ENCODE peak calls at places on chromosomes 5 and 9, in nine cellular contexts. One of them, this sample, is unnamed.

GRCh38 chr5:82225525-82226172 is 52.5 kb downstream of the RPS23 start:
- DNase-seq in neuronal stem cell: peak
- DNase-seq in GM12891: peak
- DNase-seq in foreskin fibroblast: peak
- DNase-seq in ovary: peak
- DNase-seq in activated CD4-positive, alpha-beta T cell treated with anti-CD3 and anti-CD28 coated beads, Interleukin-2, amount 50 U/mL, for 1 hour: peak
- DNase-seq in stimulated activated CD4-positive, alpha-beta T cell treated with anti-CD3 and anti-CD28 coated beads, Interleukin-4, amount 100 ng/mL, for 4 hours: peak
- DNase-seq in HS-5: peak
- DNase-seq in amniotic stem cell: peak
- DNase-seq in this sample: peak

GRCh38 chr9:8430945-8431344 is 631.4 kb upstream of the DMAC1 start:
- DNase-seq in neuronal stem cell: no peak
- DNase-seq in GM12891: no peak
- DNase-seq in foreskin fibroblast: no peak
- DNase-seq in ovary: no peak
- DNase-seq in activated CD4-positive, alpha-beta T cell treated with anti-CD3 and anti-CD28 coated beads, Interleukin-2, amount 50 U/mL, for 1 hour: no peak
- DNase-seq in stimulated activated CD4-positive, alpha-beta T cell treated with anti-CD3 and anti-CD28 coated beads, Interleukin-4, amount 100 ng/mL, for 4 hours: no peak
- DNase-seq in HS-5: no peak
- DNase-seq in amniotic stem cell: no peak
- DNase-seq in this sample: no peak

GRCh38 chr9:83196946-83197345 is 134.0 kb upstream of the RASEF start:
- DNase-seq in neuronal stem cell: no peak
- DNase-seq in GM12891: no peak
- DNase-seq in foreskin fibroblast: no peak
- DNase-seq in ovary: no peak
- DNase-seq in activated CD4-positive, alpha-beta T cell treated with anti-CD3 and anti-CD28 coated beads, Interleukin-2, amount 50 U/mL, for 1 hour: no peak
- DNase-seq in stimulated activated CD4-positive, alpha-beta T cell treated with anti-CD3 and anti-CD28 coated beads, Interleukin-4, amount 100 ng/mL, for 4 hours: no peak
- DNase-seq in HS-5: no peak
- DNase-seq in amniotic stem cell: no peak
- DNase-seq in this sample: no peak

GRCh38 chr5:124746916-124747769 is 704 bp upstream of the ZNF608 start:
- DNase-seq in neuronal stem cell: peak
- DNase-seq in GM12891: no peak
- DNase-seq in foreskin fibroblast: peak
- DNase-seq in ovary: peak
- DNase-seq in activated CD4-positive, alpha-beta T cell treated with anti-CD3 and anti-CD28 coated beads, Interleukin-2, amount 50 U/mL, for 1 hour: no peak
- DNase-seq in stimulated activated CD4-positive, alpha-beta T cell treated with anti-CD3 and anti-CD28 coated beads, Interleukin-4, amount 100 ng/mL, for 4 hours: no peak
- DNase-seq in HS-5: no peak
- DNase-seq in amniotic stem cell: no peak
- DNase-seq in this sample: peak

GRCh38 chr5:14627270-14627669 is 37.2 kb upstream of the OTULIN start:
- DNase-seq in neuronal stem cell: no peak
- DNase-seq in GM12891: no peak
- DNase-seq in foreskin fibroblast: no peak
- DNase-seq in ovary: no peak
- DNase-seq in activated CD4-positive, alpha-beta T cell treated with anti-CD3 and anti-CD28 coated beads, Interleukin-2, amount 50 U/mL, for 1 hour: no peak
- DNase-seq in stimulated activated CD4-positive, alpha-beta T cell treated with anti-CD3 and anti-CD28 coated beads, Interleukin-4, amount 100 ng/mL, for 4 hours: no peak
- DNase-seq in HS-5: no peak
- DNase-seq in amniotic stem cell: no peak
- DNase-seq in this sample: no peak

GRCh38 chr5:157520911-157521703 is 54.5 kb downstream of the ADAM19 start:
- DNase-seq in neuronal stem cell: no peak
- DNase-seq in GM12891: no peak
- DNase-seq in foreskin fibroblast: peak
- DNase-seq in ovary: no peak
- DNase-seq in activated CD4-positive, alpha-beta T cell treated with anti-CD3 and anti-CD28 coated beads, Interleukin-2, amount 50 U/mL, for 1 hour: no peak
- DNase-seq in stimulated activated CD4-positive, alpha-beta T cell treated with anti-CD3 and anti-CD28 coated beads, Interleukin-4, amount 100 ng/mL, for 4 hours: no peak
- DNase-seq in HS-5: no peak
- DNase-seq in amniotic stem cell: no peak
- DNase-seq in this sample: no peak

GRCh38 chr9:84153885-84154284 is 173.3 kb downstream of the RMI1 start:
- DNase-seq in neuronal stem cell: no peak
- DNase-seq in GM12891: no peak
- DNase-seq in foreskin fibroblast: peak
- DNase-seq in ovary: no peak
- DNase-seq in activated CD4-positive, alpha-beta T cell treated with anti-CD3 and anti-CD28 coated beads, Interleukin-2, amount 50 U/mL, for 1 hour: no peak
- DNase-seq in stimulated activated CD4-positive, alpha-beta T cell treated with anti-CD3 and anti-CD28 coated beads, Interleukin-4, amount 100 ng/mL, for 4 hours: no peak
- DNase-seq in HS-5: no peak
- DNase-seq in amniotic stem cell: no peak
- DNase-seq in this sample: no peak

GRCh38 chr5:169085656-169086055 is 215.3 kb downstream of the SLIT3 start:
- DNase-seq in neuronal stem cell: no peak
- DNase-seq in GM12891: no peak
- DNase-seq in foreskin fibroblast: no peak
- DNase-seq in ovary: no peak
- DNase-seq in activated CD4-positive, alpha-beta T cell treated with anti-CD3 and anti-CD28 coated beads, Interleukin-2, amount 50 U/mL, for 1 hour: no peak
- DNase-seq in stimulated activated CD4-positive, alpha-beta T cell treated with anti-CD3 and anti-CD28 coated beads, Interleukin-4, amount 100 ng/mL, for 4 hours: no peak
- DNase-seq in HS-5: no peak
- DNase-seq in amniotic stem cell: no peak
- DNase-seq in this sample: no peak

GRCh38 chr9:127129718-127130085 is 7.3 kb upstream of the ANGPTL2 start:
- DNase-seq in neuronal stem cell: no peak
- DNase-seq in GM12891: no peak
- DNase-seq in foreskin fibroblast: no peak
- DNase-seq in ovary: peak
- DNase-seq in activated CD4-positive, alpha-beta T cell treated with anti-CD3 and anti-CD28 coated beads, Interleukin-2, amount 50 U/mL, for 1 hour: no peak
- DNase-seq in stimulated activated CD4-positive, alpha-beta T cell treated with anti-CD3 and anti-CD28 coated beads, Interleukin-4, amount 100 ng/mL, for 4 hours: no peak
- DNase-seq in HS-5: no peak
- DNase-seq in amniotic stem cell: no peak
- DNase-seq in this sample: no peak

GRCh38 chr5:151126199-151126645 is 31.4 kb downstream of the ANXA6 start:
- DNase-seq in neuronal stem cell: peak
- DNase-seq in GM12891: peak
- DNase-seq in foreskin fibroblast: peak
- DNase-seq in ovary: peak
- DNase-seq in activated CD4-positive, alpha-beta T cell treated with anti-CD3 and anti-CD28 coated beads, Interleukin-2, amount 50 U/mL, for 1 hour: peak
- DNase-seq in stimulated activated CD4-positive, alpha-beta T cell treated with anti-CD3 and anti-CD28 coated beads, Interleukin-4, amount 100 ng/mL, for 4 hours: peak
- DNase-seq in HS-5: peak
- DNase-seq in amniotic stem cell: no peak
- DNase-seq in this sample: peak

GRCh38 chr9:5437254-5438216 is at the start of gene PLGRKT:
- DNase-seq in neuronal stem cell: peak
- DNase-seq in GM12891: peak
- DNase-seq in foreskin fibroblast: peak
- DNase-seq in ovary: peak
- DNase-seq in activated CD4-positive, alpha-beta T cell treated with anti-CD3 and anti-CD28 coated beads, Interleukin-2, amount 50 U/mL, for 1 hour: peak
- DNase-seq in stimulated activated CD4-positive, alpha-beta T cell treated with anti-CD3 and anti-CD28 coated beads, Interleukin-4, amount 100 ng/mL, for 4 hours: peak
- DNase-seq in HS-5: peak
- DNase-seq in amniotic stem cell: peak
- DNase-seq in this sample: peak

GRCh38 chr5:93582677-93583524 is at the start of gene NR2F1:
- DNase-seq in neuronal stem cell: peak
- DNase-seq in GM12891: no peak
- DNase-seq in foreskin fibroblast: peak
- DNase-seq in ovary: peak
- DNase-seq in activated CD4-positive, alpha-beta T cell treated with anti-CD3 and anti-CD28 coated beads, Interleukin-2, amount 50 U/mL, for 1 hour: no peak
- DNase-seq in stimulated activated CD4-positive, alpha-beta T cell treated with anti-CD3 and anti-CD28 coated beads, Interleukin-4, amount 100 ng/mL, for 4 hours: no peak
- DNase-seq in HS-5: peak
- DNase-seq in amniotic stem cell: peak
- DNase-seq in this sample: peak

GRCh38 chr5:155759984-155760383 is 567.0 kb upstream of the SGCD start:
- DNase-seq in neuronal stem cell: no peak
- DNase-seq in GM12891: no peak
- DNase-seq in foreskin fibroblast: no peak
- DNase-seq in ovary: no peak
- DNase-seq in activated CD4-positive, alpha-beta T cell treated with anti-CD3 and anti-CD28 coated beads, Interleukin-2, amount 50 U/mL, for 1 hour: no peak
- DNase-seq in stimulated activated CD4-positive, alpha-beta T cell treated with anti-CD3 and anti-CD28 coated beads, Interleukin-4, amount 100 ng/mL, for 4 hours: no peak
- DNase-seq in HS-5: no peak
- DNase-seq in amniotic stem cell: no peak
- DNase-seq in this sample: no peak

GRCh38 chr5:89282038-89282831 is 399.3 kb upstream of the MEF2C start:
- DNase-seq in neuronal stem cell: no peak
- DNase-seq in GM12891: no peak
- DNase-seq in foreskin fibroblast: no peak
- DNase-seq in ovary: no peak
- DNase-seq in activated CD4-positive, alpha-beta T cell treated with anti-CD3 and anti-CD28 coated beads, Interleukin-2, amount 50 U/mL, for 1 hour: no peak
- DNase-seq in stimulated activated CD4-positive, alpha-beta T cell treated with anti-CD3 and anti-CD28 coated beads, Interleukin-4, amount 100 ng/mL, for 4 hours: no peak
- DNase-seq in HS-5: no peak
- DNase-seq in amniotic stem cell: no peak
- DNase-seq in this sample: no peak

GRCh38 chr5:62473209-62473608 is 60.6 kb downstream of the IPO11 start:
- DNase-seq in neuronal stem cell: no peak
- DNase-seq in GM12891: no peak
- DNase-seq in foreskin fibroblast: peak
- DNase-seq in ovary: no peak
- DNase-seq in activated CD4-positive, alpha-beta T cell treated with anti-CD3 and anti-CD28 coated beads, Interleukin-2, amount 50 U/mL, for 1 hour: no peak
- DNase-seq in stimulated activated CD4-positive, alpha-beta T cell treated with anti-CD3 and anti-CD28 coated beads, Interleukin-4, amount 100 ng/mL, for 4 hours: no peak
- DNase-seq in HS-5: no peak
- DNase-seq in amniotic stem cell: no peak
- DNase-seq in this sample: no peak

GRCh38 chr5:54383225-54383624 is 72.3 kb upstream of the HSPB3 start:
- DNase-seq in neuronal stem cell: no peak
- DNase-seq in GM12891: no peak
- DNase-seq in foreskin fibroblast: peak
- DNase-seq in ovary: no peak
- DNase-seq in activated CD4-positive, alpha-beta T cell treated with anti-CD3 and anti-CD28 coated beads, Interleukin-2, amount 50 U/mL, for 1 hour: no peak
- DNase-seq in stimulated activated CD4-positive, alpha-beta T cell treated with anti-CD3 and anti-CD28 coated beads, Interleukin-4, amount 100 ng/mL, for 4 hours: no peak
- DNase-seq in HS-5: no peak
- DNase-seq in amniotic stem cell: no peak
- DNase-seq in this sample: no peak

This sample was measured in AG08396.